ENCODE peak calls at places on chromosomes 4 and X, in four cellular contexts. Q is GM12864; K is upper lobe of left lung; H is stimulated activated CD4-positive, alpha-beta T cell treated with anti-CD3 and anti-CD28 coated beads, Interleukin-2, amount 100 ng/mL, for 48 hours. Z is an unnamed sample.

GRCh38 chr4:150150545-150151156 is 72.4 kb downstream of the DCLK2 start:
- DNase-seq in Q (no peak), K (no peak), H (no peak), Z (no peak)

GRCh38 chr4:146814736-146815135 is 130.9 kb downstream of the TTC29 start:
- DNase-seq in Q (no peak), K (no peak), H (no peak), Z (no peak)

GRCh38 chrX:132199941-132200340 is 19.3 kb downstream of the RAP2C start:
- DNase-seq in Q (no peak), K (no peak), H (no peak), Z (no peak)

GRCh38 chrX:137052641-137053235 is 18.9 kb upstream of the GPR101 start:
- DNase-seq in Q (no peak), K (no peak), H (peak; percentile 24), Z (peak; percentile 27)

GRCh38 chr4:14532436-14532835 is 469.8 kb upstream of the CPEB2 start:
- DNase-seq in Q (no peak), K (no peak), H (no peak), Z (no peak)

GRCh38 chr4:176927664-176928063 is 134.9 kb upstream of the VEGFC start:
- DNase-seq in Q (no peak), K (no peak), H (no peak), Z (no peak)

GRCh38 chr4:11487876-11488545 is 59.3 kb upstream of the HS3ST1 start:
- DNase-seq in Q (no peak), K (no peak), H (no peak), Z (no peak)

GRCh38 chr4:45662996-45663395 is 460.9 kb downstream of the GABRG1 start:
- DNase-seq in Q (no peak), K (peak; percentile 29), H (no peak), Z (peak; percentile 64)

GRCh38 chr4:136412708-136413107 is 1119.6 kb downstream of the PCDH18 start:
- DNase-seq in Q (no peak), K (no peak), H (no peak), Z (no peak)

GRCh38 chr4:27000820-27001219 is 140.2 kb downstream of the STIM2 start:
- DNase-seq in Q (no peak), K (no peak), H (no peak), Z (peak; percentile 36)

GRCh38 chrX:116204947-116205346 is 34.4 kb downstream of the AGTR2 start:
- DNase-seq in Q (no peak), K (no peak), H (no peak), Z (no peak)

GRCh38 chr4:62676962-62677361 is 1476.8 kb downstream of the ADGRL3 start:
- DNase-seq in Q (no peak), K (no peak), H (no peak), Z (no peak)

GRCh38 chrX:30144971-30145731 is 70.2 kb upstream of the MAGEB2 start:
- DNase-seq in Q (no peak), K (no peak), H (no peak), Z (no peak)

GRCh38 chr4:14650127-14650526 is 352.2 kb upstream of the CPEB2 start:
- DNase-seq in Q (no peak), K (no peak), H (no peak), Z (no peak)

GRCh38 chr4:22090655-22091350 is 142.2 kb upstream of the KCNIP4 start:
- DNase-seq in Q (no peak), K (no peak), H (no peak), Z (no peak)

GRCh38 chr4:93414041-93414440 is 414.5 kb upstream of the ATOH1 start:
- DNase-seq in Q (no peak), K (no peak), H (no peak), Z (no peak)

GRCh38 chr4:125315571-125316390 is 1.0 kb downstream of the FAT4 start:
- DNase-seq in Q (no peak), K (peak; percentile 32), H (no peak), Z (peak; percentile 77)

Z was measured in D341Med.